ENCODE peak calls at places on chromosomes 2 and 18, in nine cellular contexts. L, D, X, M, S, Y, F, P and I are unnamed samples.

GRCh38 chr2:137896467-137896866 is 67.8 kb upstream of the HNMT start:
- DNase-seq in L (no peak), D (no peak), X (no peak), M (no peak), S (no peak), Y (no peak), F (no peak), P (no peak), I (no peak)

GRCh38 chr2:121210691-121211090 is 74.3 kb downstream of the TFCP2L1 start:
- DNase-seq in L (peak), D (no peak), X (no peak), M (no peak), S (peak), Y (no peak), F (no peak), P (no peak), I (no peak)

GRCh38 chr2:207110310-207110709 is 55.4 kb downstream of the KLF7 start:
- DNase-seq in L (no peak), D (no peak), X (no peak), M (no peak), S (no peak), Y (no peak), F (no peak), P (no peak), I (no peak)

GRCh38 chr2:46460241-46460921 is 19.0 kb upstream of the TMEM247 start:
- DNase-seq in L (no peak), D (no peak), X (no peak), M (no peak), S (no peak), Y (peak), F (no peak), P (peak), I (peak)

GRCh38 chr2:217186565-217187218 is 326.8 kb upstream of the TNP1 start:
- DNase-seq in L (no peak), D (no peak), X (no peak), M (no peak), S (no peak), Y (no peak), F (no peak), P (no peak), I (no peak)

GRCh38 chr2:24635181-24635580 is 144.1 kb downstream of the NCOA1 start:
- DNase-seq in L (no peak), D (no peak), X (no peak), M (no peak), S (no peak), Y (peak), F (no peak), P (no peak), I (no peak)

GRCh38 chr2:128563348-128563687 is 244.7 kb upstream of the HS6ST1 start:
- DNase-seq in L (no peak), D (peak), X (peak), M (no peak), S (no peak), Y (no peak), F (no peak), P (no peak), I (no peak)

GRCh38 chr2:102489646-102490045 is 16.6 kb downstream of the SLC9A4 start:
- DNase-seq in L (no peak), D (no peak), X (no peak), M (no peak), S (no peak), Y (no peak), F (no peak), P (no peak), I (no peak)

GRCh38 chr2:28956890-28957289 is 24.2 kb upstream of the TOGARAM2 start:
- DNase-seq in L (peak), D (no peak), X (no peak), M (no peak), S (no peak), Y (peak), F (no peak), P (peak), I (no peak)

GRCh38 chr2:180050246-180050645 is 43.1 kb upstream of the CWC22 start:
- DNase-seq in L (no peak), D (no peak), X (no peak), M (no peak), S (no peak), Y (no peak), F (no peak), P (no peak), I (no peak)

GRCh38 chr2:193824474-193824873 is 1629.7 kb upstream of the TMEFF2 start:
- DNase-seq in L (peak), D (no peak), X (no peak), M (no peak), S (no peak), Y (peak), F (no peak), P (no peak), I (no peak)

GRCh38 chr2:16774980-16775963 is 109.6 kb upstream of the CYRIA start:
- DNase-seq in L (no peak), D (no peak), X (no peak), M (no peak), S (no peak), Y (peak), F (no peak), P (peak), I (no peak)

GRCh38 chr2:204691911-204692510 is 146.7 kb downstream of the PARD3B start:
- DNase-seq in L (peak), D (peak), X (peak), M (no peak), S (peak), Y (peak), F (no peak), P (peak), I (no peak)

GRCh38 chr2:45001629-45002385 is 7.4 kb downstream of the SIX2 start:
- DNase-seq in L (no peak), D (no peak), X (no peak), M (no peak), S (no peak), Y (no peak), F (no peak), P (no peak), I (no peak)

GRCh38 chr2:71684226-71685072 is 231.1 kb downstream of the DYSF start:
- DNase-seq in L (no peak), D (no peak), X (no peak), M (no peak), S (no peak), Y (no peak), F (no peak), P (no peak), I (no peak)

GRCh38 chr2:197571622-197572271 is 55.9 kb downstream of the MOB4 start:
- DNase-seq in L (no peak), D (no peak), X (peak), M (no peak), S (peak), Y (no peak), F (no peak), P (no peak), I (no peak)

GRCh38 chr2:100321881-100322820 is at the start of gene LONRF2:
- DNase-seq in L (no peak), D (no peak), X (no peak), M (peak), S (peak), Y (peak), F (no peak), P (peak), I (peak)

GRCh38 chr2:209685340-209685739 is 86.3 kb upstream of the UNC80 start:
- DNase-seq in L (no peak), D (no peak), X (no peak), M (no peak), S (no peak), Y (no peak), F (no peak), P (no peak), I (no peak)

GRCh38 chr2:19048593-19049264 is 309.7 kb downstream of the OSR1 start:
- DNase-seq in L (no peak), D (no peak), X (no peak), M (no peak), S (no peak), Y (no peak), F (no peak), P (no peak), I (no peak)

GRCh38 chr2:171181067-171182049 is 20.7 kb upstream of the TLK1 start:
- DNase-seq in L (no peak), D (no peak), X (no peak), M (no peak), S (no peak), Y (no peak), F (no peak), P (no peak), I (no peak)

GRCh38 chr2:237888389-237888788 is 29.0 kb downstream of the RAMP1 start:
- DNase-seq in L (no peak), D (no peak), X (no peak), M (no peak), S (no peak), Y (peak), F (no peak), P (no peak), I (no peak)

GRCh38 chr2:60213865-60214657 is 339.4 kb downstream of the BCL11A start:
- DNase-seq in L (no peak), D (no peak), X (no peak), M (no peak), S (no peak), Y (no peak), F (no peak), P (no peak), I (no peak)

GRCh38 chr2:156112323-156112722 is 220.2 kb downstream of the NR4A2 start:
- DNase-seq in L (no peak), D (no peak), X (no peak), M (no peak), S (no peak), Y (no peak), F (no peak), P (no peak), I (no peak)

GRCh38 chr18:79934311-79935097 is 16.9 kb downstream of the SLC66A2 start:
- DNase-seq in L (no peak), D (no peak), X (no peak), M (no peak), S (no peak), Y (no peak), F (no peak), P (no peak), I (no peak)

GRCh38 chr2:189175869-189176431 is 3.6 kb downstream of the COL5A2 start:
- DNase-seq in L (no peak), D (no peak), X (no peak), M (no peak), S (no peak), Y (no peak), F (no peak), P (no peak), I (no peak)

GRCh38 chr2:99821572-99822369 is 320.6 kb downstream of the AFF3 start:
- DNase-seq in L (no peak), D (no peak), X (peak), M (no peak), S (peak), Y (peak), F (no peak), P (no peak), I (no peak)